ENCODE peak calls at places on chromosomes 16 and 17, in seven cellular contexts. Y is AG10803, P is erythroblast, U is GM13977, O is HuH-7.5, I is midbrain, R is ACHN. J is an unnamed sample.

GRCh38 chr16:66324785-66325184 is 41.7 kb upstream of the CDH5 start:
- DNase-seq in Y (peak; percentile 6), P (no peak), U (no peak), O (no peak), I (peak; percentile 50), R (peak; percentile 63), J (no peak)

GRCh38 chr17:41101586-41102259 is at the start of gene KRTAP4-16:
- DNase-seq in Y (no peak), P (no peak), U (no peak), O (no peak), I (no peak), R (no peak), J (no peak)

GRCh38 chr16:1442697-1443096 is 1.7 kb downstream of the CCDC154 start:
- DNase-seq in Y (no peak), P (no peak), U (no peak), O (no peak), I (no peak), R (no peak), J (no peak)

GRCh38 chr17:83192161-83192788 is 112.9 kb downstream of the METRNL start:
- DNase-seq in Y (peak; percentile 78), P (no peak), U (no peak), O (no peak), I (no peak), R (no peak), J (no peak)

GRCh38 chr17:49910094-49910857 is 58.7 kb upstream of the DLX4 start:
- DNase-seq in Y (no peak), P (peak; percentile 47), U (no peak), O (no peak), I (no peak), R (peak; percentile 21), J (no peak)

GRCh38 chr17:43406676-43407645 is 8.2 kb downstream of the ARL4D start:
- DNase-seq in Y (peak; percentile 70), P (no peak), U (no peak), O (no peak), I (no peak), R (no peak), J (no peak)

GRCh38 chr17:9252525-9252924 is 231.2 kb downstream of the NTN1 start:
- DNase-seq in Y (no peak), P (no peak), U (no peak), O (no peak), I (no peak), R (no peak), J (no peak)

GRCh38 chr17:40168262-40168832 is 8.9 kb upstream of the RAPGEFL1 start:
- DNase-seq in Y (peak; percentile 81), P (peak; percentile 74), U (peak; percentile 70), O (peak; percentile 49), I (peak; percentile 59), R (peak; percentile 83), J (peak; percentile 66)

GRCh38 chr16:53056528-53056881 is 1.7 kb downstream of the CHD9 start:
- DNase-seq in Y (peak; percentile 33), P (peak; percentile 41), U (no peak), O (no peak), I (no peak), R (no peak), J (no peak)

GRCh38 chr17:43540821-43541674 is 5.1 kb downstream of the ETV4 start:
- DNase-seq in Y (no peak), P (no peak), U (no peak), O (no peak), I (no peak), R (no peak), J (no peak)

GRCh38 chr16:54489225-54489781 is 202.7 kb upstream of the IRX3 start:
- DNase-seq in Y (no peak), P (no peak), U (no peak), O (no peak), I (no peak), R (no peak), J (no peak)

GRCh38 chr17:20961551-20961950 is 81.3 kb downstream of the USP22 start:
- DNase-seq in Y (peak; percentile 35), P (no peak), U (no peak), O (no peak), I (no peak), R (no peak), J (no peak)